ENCODE peak calls at places on chromosomes 11 and 22, in four cellular contexts. O is HepG2, I is H1, J is K562. B is an unnamed sample.

GRCh38 chr11:101436511-101437142 is 147.2 kb downstream of the TRPC6 start:
- DNase-seq in J (peak; percentile 17), O (peak; percentile 18), I (peak; percentile 74), B (peak; percentile 74)

GRCh38 chr11:75547617-75548054 is 14.4 kb upstream of the SERPINH1 start:
- DNase-seq in O (peak; percentile 64), I (peak; percentile 91), J (peak; percentile 91), B (peak; percentile 84)

GRCh38 chr11:16804104-16804947 is 65.9 kb downstream of the C11orf58 start:
- DNase-seq in I (no peak), O (peak; percentile 90), J (no peak), B (no peak)

GRCh38 chr11:127451852-127452251 is 451.3 kb upstream of the KIRREL3 start:
- DNase-seq in O (no peak), J (no peak), I (no peak), B (no peak)

GRCh38 chr11:33692013-33692504 is 8.6 kb downstream of the C11orf91 start:
- DNase-seq in J (no peak), O (peak; percentile 76), I (no peak), B (no peak)

GRCh38 chr11:10540546-10540914 is 457 bp downstream of the RNF141 start:
- DNase-seq in J (peak; percentile 48), I (no peak), O (peak; percentile 30), B (peak; percentile 43)

GRCh38 chr11:122398167-122398566 is 257.4 kb upstream of the UBASH3B start:
- DNase-seq in I (no peak), O (no peak), J (no peak), B (no peak)

GRCh38 chr11:79160786-79161403 is 279.9 kb downstream of the TENM4 start:
- DNase-seq in I (no peak), O (no peak), J (no peak), B (no peak)

GRCh38 chr11:120735035-120735434 is 223.5 kb downstream of the GRIK4 start:
- DNase-seq in J (no peak), I (no peak), O (no peak), B (no peak)

GRCh38 chr11:123430736-123431356 is 777 bp downstream of the GRAMD1B start:
- DNase-seq in O (no peak), J (no peak), I (peak; percentile 76), B (peak; percentile 64)

GRCh38 chr22:42760806-42761565 is 40.3 kb upstream of the A4GALT start:
- DNase-seq in O (no peak), I (no peak), J (no peak), B (no peak)

GRCh38 chr11:2303627-2304155 is 1.9 kb downstream of the TSPAN32 start:
- DNase-seq in J (peak; percentile 92), I (no peak), O (no peak), B (no peak)

GRCh38 chr11:11451501-11452005 is 98.5 kb upstream of the CSNK2A3 start:
- DNase-seq in O (peak; percentile 82), J (no peak), I (no peak), B (no peak)

GRCh38 chr11:58622344-58622743 is at the start of gene CNTF:
- DNase-seq in I (no peak), O (no peak), J (no peak), B (no peak)

GRCh38 chr11:58615556-58615955 is 6.9 kb upstream of the CNTF start:
- DNase-seq in I (no peak), J (no peak), O (no peak), B (no peak)

GRCh38 chr11:58621586-58622262 is 741 bp upstream of the CNTF start:
- DNase-seq in I (no peak), O (no peak), J (no peak), B (no peak)

GRCh38 chr11:58616594-58616993 is 5.9 kb upstream of the CNTF start:
- DNase-seq in J (no peak), I (no peak), O (no peak), B (no peak)

DNA sequence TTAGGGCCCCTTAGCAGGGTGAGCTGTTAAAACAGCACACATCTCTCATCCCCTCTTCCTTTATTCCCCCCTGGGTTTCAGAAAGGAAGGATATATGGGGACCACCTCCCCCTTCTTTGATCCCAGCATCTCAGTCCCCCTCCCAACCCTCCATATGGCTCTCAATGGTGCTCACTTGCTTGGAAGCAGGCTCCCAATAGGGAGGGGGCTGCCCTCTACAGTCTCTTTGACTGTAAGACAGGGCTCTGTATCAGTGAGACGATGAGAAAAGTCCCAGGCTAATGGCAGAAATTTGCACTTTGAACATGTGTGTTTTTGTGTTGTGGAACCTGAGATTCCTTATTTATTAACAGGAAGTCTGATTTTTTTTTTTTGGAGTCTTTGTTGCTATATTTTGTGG is 4.2 kb upstream of the CNTF start:
- DNase-seq in O (peak; percentile 21), J (no peak), I (no peak), B (no peak)
- TF ChIP-seq CREB1 in O (no peak), J (no peak), I (no peak), B (no peak)

DNA sequence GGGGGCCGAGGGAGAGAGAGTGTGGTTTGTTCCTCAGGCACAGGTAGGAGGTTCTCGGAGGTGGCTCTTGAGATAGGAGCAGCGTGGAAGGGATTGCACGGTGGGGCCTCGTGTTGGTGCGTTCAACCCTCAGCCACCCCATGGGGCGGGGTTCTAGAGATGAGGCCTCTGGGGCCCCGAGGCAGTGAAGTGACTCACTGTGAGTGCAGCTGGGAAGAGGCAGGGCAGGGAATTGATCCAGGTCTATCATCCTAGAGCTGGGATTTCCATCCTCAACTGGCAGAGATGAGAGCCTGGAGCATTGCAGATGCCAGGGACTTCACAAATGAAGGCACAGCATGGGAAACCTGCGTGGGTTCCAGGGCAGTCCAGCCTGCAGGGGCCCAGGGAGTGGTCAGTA is 5.2 kb upstream of the SMARCB1 start:
- DNase-seq in I (no peak), O (no peak), J (no peak), B (no peak)
- TF ChIP-seq JUN in I (no peak), O (no peak), J (no peak), B (no peak)

DNA sequence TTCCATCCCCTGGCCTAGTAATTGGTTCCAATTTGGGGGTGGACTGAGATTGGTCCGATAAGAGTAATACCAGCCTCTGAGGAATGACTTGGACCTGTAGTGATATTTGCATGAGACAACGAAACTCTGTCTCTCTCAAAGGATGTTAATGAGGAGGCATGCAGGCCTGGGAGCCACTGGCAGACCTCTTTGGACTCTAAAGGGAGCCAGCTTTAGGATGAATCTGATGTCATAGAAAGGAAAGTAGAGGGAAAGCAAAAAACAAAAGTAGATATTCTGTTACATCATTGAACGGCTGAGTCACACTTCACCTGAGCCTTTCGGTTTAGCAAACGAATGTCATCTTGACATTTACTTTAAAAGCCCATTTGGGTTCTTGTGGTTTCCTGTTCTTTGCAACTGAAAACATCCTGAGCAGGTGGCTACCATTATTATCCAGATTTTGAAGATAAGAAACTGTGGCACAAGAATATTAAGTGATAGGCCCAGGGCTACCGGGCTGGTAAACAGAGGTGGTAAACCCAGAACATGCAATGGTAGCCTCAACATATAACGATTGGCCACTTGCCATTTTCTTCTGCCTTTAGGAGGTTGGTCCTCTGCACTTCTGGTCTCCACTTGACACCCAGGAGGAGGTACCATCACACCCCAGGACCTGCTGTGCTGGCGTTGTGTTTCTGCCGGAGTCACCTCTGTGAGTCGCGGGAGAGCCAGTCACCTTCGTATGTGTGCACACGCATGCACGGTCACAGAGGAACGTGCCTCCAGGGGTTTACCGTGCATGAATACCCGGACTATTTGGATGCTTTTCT is 42.7 kb downstream of the RTL6 start:
- DNase-seq in J (no peak), I (no peak), O (no peak), B (no peak)
- TF ChIP-seq CREB1 in J (no peak), I (no peak), O (no peak), B (no peak)

GRCh38 chr22:40466976-40467375 is 96.6 kb downstream of the SGSM3 start:
- DNase-seq in I (no peak), O (no peak), J (no peak), B (no peak)

GRCh38 chr22:40463017-40463631 is 92.7 kb downstream of the SGSM3 start:
- DNase-seq in I (no peak), O (no peak), J (peak; percentile 28), B (no peak)

GRCh38 chr22:40469181-40469580 is 98.8 kb downstream of the SGSM3 start:
- DNase-seq in O (no peak), I (no peak), J (peak; percentile 60), B (no peak)

GRCh38 chr22:40462195-40462988 is 92.0 kb downstream of the SGSM3 start:
- DNase-seq in O (peak; percentile 9), J (no peak), I (no peak), B (no peak)

GRCh38 chr22:40463727-40464126 is 93.3 kb downstream of the SGSM3 start:
- DNase-seq in I (no peak), O (no peak), J (no peak), B (no peak)
- TF ChIP-seq JUN in I (no peak), O (no peak), J (no peak), B (no peak)

GRCh38 chr22:49993649-49994360 is 18.8 kb downstream of the IL17REL start:
- DNase-seq in J (no peak), O (no peak), I (no peak), B (no peak)
- TF ChIP-seq CREB1 in J (no peak), O (no peak), I (no peak), B (no peak)

DNA sequence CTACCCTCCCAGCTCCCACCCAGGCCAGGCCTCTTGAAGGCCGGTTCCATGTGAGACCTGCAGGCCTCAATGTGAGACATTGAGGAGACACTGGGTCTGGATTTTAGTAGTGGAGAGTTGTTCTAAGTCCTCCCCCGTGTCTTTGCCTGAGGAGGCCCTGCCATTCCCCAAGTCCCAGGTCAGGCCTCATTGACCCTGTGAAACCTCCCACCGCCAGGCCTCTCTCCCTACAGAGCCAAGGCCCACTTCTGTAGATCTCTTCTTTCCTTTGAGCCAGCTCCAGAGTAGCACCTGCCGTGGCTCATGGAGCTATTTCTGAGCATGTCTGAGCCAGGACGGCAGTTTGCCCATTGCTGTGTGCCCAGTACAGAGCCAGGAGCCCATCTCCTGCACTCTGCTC is 1419.6 kb downstream of the TBC1D22A start:
- DNase-seq in J (no peak), O (no peak), I (no peak), B (no peak)
- TF ChIP-seq JUN in J (no peak), O (no peak), I (no peak), B (no peak)

GRCh38 chr11:19627566-19627965 is 85.1 kb upstream of the NAV2 start:
- DNase-seq in O (no peak), J (no peak), I (no peak), B (no peak)

GRCh38 chr11:19628018-19628417 is 84.6 kb upstream of the NAV2 start:
- DNase-seq in I (no peak), O (no peak), J (no peak), B (no peak)

DNA sequence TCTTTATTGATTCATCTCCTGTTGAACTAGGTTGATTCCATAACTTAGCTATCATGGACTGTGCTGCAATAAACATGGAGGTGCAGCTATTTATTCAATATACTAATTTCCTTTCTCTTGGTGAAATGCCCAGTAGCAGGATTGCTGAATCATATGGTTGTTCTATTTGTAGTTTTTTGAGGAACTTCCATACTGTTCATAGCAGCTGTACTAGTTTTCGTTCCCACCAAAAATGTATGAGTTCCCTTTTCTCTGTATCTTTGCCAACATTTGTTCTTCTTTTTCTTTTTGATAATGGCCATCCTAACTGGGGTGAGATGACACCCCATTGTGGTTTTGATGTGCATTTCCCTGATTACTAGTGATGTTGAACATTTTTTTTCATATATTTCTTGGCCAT is 87.2 kb upstream of the NAV2 start:
- DNase-seq in O (no peak), I (no peak), J (no peak), B (no peak)
- TF ChIP-seq CREB1 in O (no peak), I (no peak), J (no peak), B (no peak)

B was measured in WTC11.